ENCODE peak calls at places on chromosomes 4 and X, in four cellular contexts. One of them, this sample, is unnamed.

GRCh38 chr4:84341559-84341958 is 157.5 kb downstream of the NKX6-1 start:
- DNase-seq in SK-N-SH: no peak
- DNase-seq in PC-3: no peak
- DNase-seq in Peyer's patch: no peak
- DNase-seq in this sample: no peak

GRCh38 chr4:173520921-173521473 is 9.0 kb downstream of the HAND2 start:
- DNase-seq in SK-N-SH: peak; percentile 65
- DNase-seq in PC-3: no peak
- DNase-seq in Peyer's patch: no peak
- DNase-seq in this sample: no peak

GRCh38 chr4:93776386-93777080 is 52.0 kb upstream of the ATOH1 start:
- DNase-seq in SK-N-SH: no peak
- DNase-seq in PC-3: peak; percentile 64
- DNase-seq in Peyer's patch: no peak
- DNase-seq in this sample: no peak

GRCh38 chr4:94446386-94446785 is 5.4 kb upstream of the PDLIM5 start:
- DNase-seq in SK-N-SH: no peak
- DNase-seq in PC-3: peak; percentile 39
- DNase-seq in Peyer's patch: no peak
- DNase-seq in this sample: no peak

GRCh38 chr4:84792366-84793301 is 173.9 kb downstream of the WDFY3 start:
- DNase-seq in SK-N-SH: peak; percentile 65
- DNase-seq in PC-3: no peak
- DNase-seq in Peyer's patch: no peak
- DNase-seq in this sample: no peak

GRCh38 chr4:147378780-147379179 is 102.1 kb upstream of the EDNRA start:
- DNase-seq in SK-N-SH: no peak
- DNase-seq in PC-3: peak; percentile 66
- DNase-seq in Peyer's patch: no peak
- DNase-seq in this sample: no peak

GRCh38 chr4:85778809-85779124 is 303.8 kb downstream of the ARHGAP24 start:
- DNase-seq in SK-N-SH: no peak
- DNase-seq in PC-3: peak; percentile 24
- DNase-seq in Peyer's patch: no peak
- DNase-seq in this sample: no peak

GRCh38 chr4:142085631-142086292 is 449.4 kb downstream of the IL15 start:
- DNase-seq in SK-N-SH: no peak
- DNase-seq in PC-3: no peak
- DNase-seq in Peyer's patch: no peak
- DNase-seq in this sample: no peak

GRCh38 chr4:173264245-173264959 is 69.8 kb downstream of the HMGB2 start:
- DNase-seq in SK-N-SH: peak; percentile 36
- DNase-seq in PC-3: no peak
- DNase-seq in Peyer's patch: peak; percentile 52
- DNase-seq in this sample: no peak

GRCh38 chrX:47239199-47239598 is 6.4 kb downstream of the USP11 start:
- DNase-seq in SK-N-SH: no peak
- DNase-seq in PC-3: no peak
- DNase-seq in Peyer's patch: no peak
- DNase-seq in this sample: no peak

GRCh38 chrX:133913658-133914388 is 71.6 kb downstream of the GPC3 start:
- DNase-seq in SK-N-SH: no peak
- DNase-seq in PC-3: no peak
- DNase-seq in Peyer's patch: no peak
- DNase-seq in this sample: no peak
- H3K27ac ChIP-seq in SK-N-SH: no peak overlapping the region
- H3K27ac ChIP-seq in PC-3: no peak overlapping the region
- H3K27ac ChIP-seq in Peyer's patch: no peak overlapping the region
- H3K27ac ChIP-seq in this sample: no peak overlapping the region

GRCh38 chrX:137891431-137891830 is 325.5 kb downstream of the ZIC3 start:
- DNase-seq in SK-N-SH: no peak
- DNase-seq in PC-3: no peak
- DNase-seq in Peyer's patch: no peak
- DNase-seq in this sample: no peak

DNA sequence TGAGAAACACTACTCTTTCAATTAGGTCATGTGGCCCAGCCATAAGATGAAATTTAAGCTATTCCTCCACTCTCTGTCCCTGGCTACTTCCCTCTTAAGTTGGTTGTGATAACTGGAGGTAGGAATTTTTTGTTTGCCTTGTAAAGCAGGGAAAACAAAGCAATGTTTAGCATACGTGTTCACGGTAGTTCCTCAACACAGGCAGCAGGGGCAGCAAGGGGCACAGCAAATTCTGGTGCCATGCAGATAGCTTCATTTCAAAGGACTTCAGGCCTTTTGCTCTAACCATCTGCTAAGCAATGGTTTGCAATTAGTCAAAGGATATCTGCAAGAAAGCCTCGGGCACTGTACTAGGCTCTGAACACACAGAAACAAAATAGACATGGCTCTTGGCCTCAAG is 330.2 kb downstream of the ZIC3 start:
- DNase-seq in SK-N-SH: no peak
- DNase-seq in PC-3: no peak
- DNase-seq in Peyer's patch: no peak
- DNase-seq in this sample: no peak
- TF ChIP-seq CTCF in SK-N-SH: no peak
- TF ChIP-seq CTCF in PC-3: no peak
- TF ChIP-seq CTCF in Peyer's patch: no peak
- TF ChIP-seq CTCF in this sample: no peak

DNA sequence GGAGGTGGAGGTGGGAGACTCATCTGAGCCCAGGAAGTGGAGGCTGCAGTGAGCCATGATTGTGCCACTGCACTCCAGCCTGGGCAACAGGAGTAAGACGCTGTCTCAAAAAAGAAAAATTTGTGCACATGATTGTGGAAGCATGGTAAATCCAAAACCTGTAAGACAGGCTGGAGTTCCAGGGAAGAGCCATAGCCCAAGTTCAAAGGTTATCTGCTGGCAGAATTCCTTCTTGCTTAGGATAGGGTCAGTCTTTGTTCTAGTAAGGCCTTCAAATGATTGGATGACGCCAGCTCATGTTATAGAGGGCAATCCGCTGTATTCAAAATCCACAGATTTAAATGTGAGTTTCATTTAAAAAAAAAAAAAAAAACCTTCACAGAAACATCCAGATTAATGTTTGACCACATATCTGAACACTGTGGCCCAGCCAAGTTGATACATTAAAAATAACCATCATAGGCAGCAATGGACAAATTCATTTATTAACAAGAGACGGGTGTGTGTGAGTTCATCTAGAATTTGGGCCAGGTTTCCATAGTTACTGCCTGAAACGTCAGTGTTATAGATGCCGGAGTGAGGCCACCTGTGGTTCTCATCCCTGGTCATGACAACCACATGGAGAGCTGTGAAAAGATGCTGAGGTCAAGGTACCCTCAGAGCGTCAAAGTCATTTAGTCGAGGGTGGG is 35.2 kb upstream of the SLC2A9 start:
- DNase-seq in SK-N-SH: no peak
- DNase-seq in PC-3: no peak
- DNase-seq in Peyer's patch: no peak
- DNase-seq in this sample: no peak
- H3K27me3 ChIP-seq in SK-N-SH: no peaks in the 10 kb centered on the region
- H3K27me3 ChIP-seq in PC-3: no peaks in the 10 kb centered on the region
- H3K27me3 ChIP-seq in Peyer's patch: no peaks in the 10 kb centered on the region
- H3K27me3 ChIP-seq in this sample: no peaks in the 10 kb centered on the region

GRCh38 chrX:34371740-34372139 is 239.6 kb upstream of the FAM47A start:
- DNase-seq in SK-N-SH: no peak
- DNase-seq in PC-3: no peak
- DNase-seq in Peyer's patch: no peak
- DNase-seq in this sample: no peak

GRCh38 chrX:34379891-34380290 is 247.8 kb upstream of the FAM47A start:
- DNase-seq in SK-N-SH: no peak
- DNase-seq in PC-3: no peak
- DNase-seq in Peyer's patch: no peak
- DNase-seq in this sample: no peak

GRCh38 chrX:34381241-34381640 is 249.1 kb upstream of the FAM47A start:
- DNase-seq in SK-N-SH: no peak
- DNase-seq in PC-3: no peak
- DNase-seq in Peyer's patch: no peak
- DNase-seq in this sample: no peak

GRCh38 chrX:34382416-34382815 is 250.3 kb upstream of the FAM47A start:
- DNase-seq in SK-N-SH: no peak
- DNase-seq in PC-3: peak; percentile 31
- DNase-seq in Peyer's patch: no peak
- DNase-seq in this sample: no peak

GRCh38 chrX:34377645-34378044 is 245.5 kb upstream of the FAM47A start:
- DNase-seq in SK-N-SH: no peak
- DNase-seq in PC-3: no peak
- DNase-seq in Peyer's patch: no peak
- DNase-seq in this sample: no peak
- H3K27ac ChIP-seq in SK-N-SH: no peak overlapping the region
- H3K27ac ChIP-seq in PC-3: no peak overlapping the region
- H3K27ac ChIP-seq in Peyer's patch: no peak overlapping the region
- H3K27ac ChIP-seq in this sample: no peak overlapping the region

GRCh38 chrX:15856580-15856979 is 2.0 kb upstream of the AP1S2 start:
- DNase-seq in SK-N-SH: no peak
- DNase-seq in PC-3: no peak
- DNase-seq in Peyer's patch: no peak
- DNase-seq in this sample: no peak

GRCh38 chrX:15854712-15855561 is at the start of gene AP1S2:
- DNase-seq in SK-N-SH: peak; percentile 97
- DNase-seq in PC-3: peak; percentile 93
- DNase-seq in Peyer's patch: peak; percentile 95
- DNase-seq in this sample: peak; percentile 97

GRCh38 chrX:15855562-15856256 is 1.1 kb upstream of the AP1S2 start:
- DNase-seq in SK-N-SH: no peak
- DNase-seq in PC-3: no peak
- DNase-seq in Peyer's patch: no peak
- DNase-seq in this sample: no peak

GRCh38 chrX:15853586-15854079 is 980 bp downstream of the AP1S2 start:
- DNase-seq in SK-N-SH: peak; percentile 15
- DNase-seq in PC-3: peak; percentile 15
- DNase-seq in Peyer's patch: no peak
- DNase-seq in this sample: no peak

DNA sequence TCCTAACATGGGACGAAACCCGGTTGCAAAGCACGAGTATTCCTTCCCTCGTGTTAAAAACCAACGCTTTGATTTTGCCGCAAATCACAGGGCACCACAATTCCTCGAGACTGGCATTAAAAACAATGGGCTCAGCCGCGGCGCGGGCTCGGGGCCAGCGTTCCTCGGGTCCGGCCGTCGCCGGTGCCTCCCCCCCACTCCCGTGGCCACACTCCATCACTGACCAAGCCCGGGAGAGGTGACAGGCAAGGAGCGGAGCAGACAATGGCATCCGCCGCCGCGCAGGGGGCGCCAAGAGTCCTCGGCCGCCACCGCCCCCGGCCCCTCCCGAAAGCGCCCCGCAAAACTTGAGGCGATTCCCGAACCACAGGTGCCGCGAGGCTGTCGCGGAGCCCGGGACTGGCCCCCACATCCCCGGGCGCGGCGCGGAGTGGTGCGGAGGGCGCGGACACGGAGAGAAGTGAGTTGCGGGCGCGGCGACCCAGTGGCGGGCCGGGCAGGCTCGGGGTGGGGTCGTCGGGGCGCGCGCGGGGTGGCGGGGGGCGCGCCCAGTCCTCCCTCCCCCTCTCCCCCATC is 445 bp downstream of the AP1S2 start:
- DNase-seq in SK-N-SH: peak; percentile 85
- DNase-seq in PC-3: peak; percentile 22
- DNase-seq in Peyer's patch: peak; percentile 69
- DNase-seq in this sample: no peak
- TF ChIP-seq CTCF in SK-N-SH: peak; percentile 36
- TF ChIP-seq CTCF in PC-3: peak; percentile 36
- TF ChIP-seq CTCF in Peyer's patch: no peak
- TF ChIP-seq CTCF in this sample: peak; percentile 37

GRCh38 chr4:8157944-8158709 is 486 bp downstream of the ABLIM2 start:
- DNase-seq in SK-N-SH: no peak
- DNase-seq in PC-3: peak; percentile 11
- DNase-seq in Peyer's patch: no peak
- DNase-seq in this sample: no peak

GRCh38 chr4:8156617-8157016 is 2.0 kb downstream of the ABLIM2 start:
- DNase-seq in SK-N-SH: no peak
- DNase-seq in PC-3: no peak
- DNase-seq in Peyer's patch: no peak
- DNase-seq in this sample: no peak

GRCh38 chr4:8157496-8157895 is 1.1 kb downstream of the ABLIM2 start:
- DNase-seq in SK-N-SH: no peak
- DNase-seq in PC-3: no peak
- DNase-seq in Peyer's patch: no peak
- DNase-seq in this sample: no peak

GRCh38 chr4:8155048-8155447 is 3.6 kb downstream of the ABLIM2 start:
- DNase-seq in SK-N-SH: no peak
- DNase-seq in PC-3: no peak
- DNase-seq in Peyer's patch: no peak
- DNase-seq in this sample: no peak

DNA sequence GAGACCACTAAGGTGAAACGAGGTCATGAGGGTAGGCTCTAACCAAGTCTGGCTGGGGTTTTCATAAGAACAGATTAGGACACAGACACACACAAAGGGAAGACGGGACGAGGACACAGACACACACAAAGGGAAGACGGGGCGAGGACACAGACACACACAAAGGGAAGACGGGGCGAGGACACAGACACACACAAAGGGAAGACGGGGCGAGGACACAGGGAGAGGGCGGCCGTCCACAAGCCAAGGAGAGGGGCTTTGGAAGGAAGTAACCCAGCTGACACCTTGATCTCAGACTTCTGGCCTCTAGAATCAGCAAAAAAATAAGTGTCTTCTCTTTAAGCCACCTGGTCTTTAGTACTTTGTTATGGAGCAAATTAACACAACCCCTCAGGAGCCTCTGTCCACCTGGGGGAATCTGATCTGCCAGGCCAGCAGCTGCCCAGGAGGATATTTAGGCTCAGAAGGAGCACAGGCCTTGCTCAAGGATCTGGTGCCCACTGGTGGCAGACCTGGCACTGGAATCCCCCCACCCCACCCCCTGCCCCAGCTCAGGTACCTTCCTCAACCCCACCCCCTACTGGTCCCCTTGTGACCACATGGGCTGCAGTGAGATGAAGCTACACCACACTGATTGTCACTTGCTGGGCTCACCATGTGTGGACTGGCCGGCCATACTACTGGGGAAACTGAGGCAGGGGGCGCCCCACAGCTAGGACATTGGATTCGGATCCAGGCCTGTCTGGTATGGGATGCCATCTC is 2.8 kb downstream of the ABLIM2 start:
- DNase-seq in SK-N-SH: no peak
- DNase-seq in PC-3: no peak
- DNase-seq in Peyer's patch: no peak
- DNase-seq in this sample: no peak
- H3K27me3 ChIP-seq in SK-N-SH: peaks cover 20% of the 10 kb centered on the region
- H3K27me3 ChIP-seq in PC-3: no peaks in the 10 kb centered on the region
- H3K27me3 ChIP-seq in Peyer's patch: no peaks in the 10 kb centered on the region
- H3K27me3 ChIP-seq in this sample: no peaks in the 10 kb centered on the region

GRCh38 chr4:82432596-82432995 is 2.2 kb downstream of the ENOPH1 start:
- DNase-seq in SK-N-SH: no peak
- DNase-seq in PC-3: no peak
- DNase-seq in Peyer's patch: no peak
- DNase-seq in this sample: no peak

GRCh38 chr4:82436780-82437179 is 6.4 kb downstream of the ENOPH1 start:
- DNase-seq in SK-N-SH: no peak
- DNase-seq in PC-3: no peak
- DNase-seq in Peyer's patch: no peak
- DNase-seq in this sample: no peak

GRCh38 chr4:82436130-82436529 is 5.7 kb downstream of the ENOPH1 start:
- DNase-seq in SK-N-SH: no peak
- DNase-seq in PC-3: no peak
- DNase-seq in Peyer's patch: no peak
- DNase-seq in this sample: no peak

GRCh38 chr4:82433791-82434190 is 3.4 kb downstream of the ENOPH1 start:
- DNase-seq in SK-N-SH: no peak
- DNase-seq in PC-3: no peak
- DNase-seq in Peyer's patch: no peak
- DNase-seq in this sample: no peak

GRCh38 chr4:82434949-82435348 is 4.6 kb downstream of the ENOPH1 start:
- DNase-seq in SK-N-SH: no peak
- DNase-seq in PC-3: no peak
- DNase-seq in Peyer's patch: no peak
- DNase-seq in this sample: no peak
- H3K27ac ChIP-seq in SK-N-SH: no peak overlapping the region
- H3K27ac ChIP-seq in PC-3: no peak overlapping the region
- H3K27ac ChIP-seq in Peyer's patch: no peak overlapping the region
- H3K27ac ChIP-seq in this sample: no peak overlapping the region